ENCODE peak calls at places on chromosomes 4 and X, in four cellular contexts. D is heart left ventricle, U is left ventricle myocardium inferior, I is ovary. T is an unnamed sample.

GRCh38 chrX:130539721-130540321 is 138.0 kb downstream of the RBMX2 start:
- DNase-seq in D (peak; percentile 50), U (peak; percentile 18), I (peak; percentile 17), T (peak; percentile 27)

GRCh38 chr4:128462104-128462783 is 174.6 kb upstream of the PGRMC2 start:
- DNase-seq in D (no peak), U (no peak), I (no peak), T (no peak)

GRCh38 chr4:30610361-30610760 is 109.8 kb upstream of the PCDH7 start:
- DNase-seq in D (no peak), U (no peak), I (no peak), T (no peak)

GRCh38 chr4:18695733-18696527 is 674.4 kb upstream of the LCORL start:
- DNase-seq in D (no peak), U (no peak), I (no peak), T (no peak)

GRCh38 chr4:24321151-24321550 is 263.2 kb downstream of the DHX15 start:
- DNase-seq in D (no peak), U (no peak), I (no peak), T (no peak)

GRCh38 chrX:9466115-9466495 is 1.2 kb downstream of the TBL1X start:
- DNase-seq in D (peak; percentile 57), U (peak; percentile 42), I (peak; percentile 48), T (peak; percentile 16)

GRCh38 chr4:135186002-135186401 is 984.4 kb upstream of the PABPC4L start:
- DNase-seq in D (no peak), U (no peak), I (no peak), T (no peak)

GRCh38 chr4:138178566-138178965 is 63.6 kb downstream of the SLC7A11 start:
- DNase-seq in D (no peak), U (no peak), I (no peak), T (no peak)

GRCh38 chrX:140664939-140665338 is 44.6 kb upstream of the LINC00632 start:
- DNase-seq in D (no peak), U (no peak), I (no peak), T (no peak)

GRCh38 chrX:114905251-114905650 is 112.2 kb downstream of the IL13RA2 start:
- DNase-seq in D (no peak), U (no peak), I (no peak), T (no peak)

GRCh38 chrX:20066968-20067708 is 49.6 kb downstream of the MAP7D2 start:
- DNase-seq in D (no peak), U (no peak), I (no peak), T (no peak)

GRCh38 chrX:65596270-65596669 is 61.7 kb upstream of the LAS1L start:
- DNase-seq in D (no peak), U (no peak), I (no peak), T (no peak)

GRCh38 chr4:161555689-161556660 is 607.8 kb downstream of the FSTL5 start:
- DNase-seq in D (no peak), U (no peak), I (no peak), T (no peak)

GRCh38 chrX:71622347-71623104 is 4.2 kb upstream of the CXCR3 start:
- DNase-seq in D (peak; percentile 85), U (peak; percentile 77), I (peak; percentile 73), T (peak; percentile 47)

GRCh38 chr4:154314248-154314647 is 177.4 kb downstream of the DCHS2 start:
- DNase-seq in D (no peak), U (no peak), I (no peak), T (peak; percentile 27)

GRCh38 chr4:183360161-183360919 is 38.1 kb upstream of the CLDN24 start:
- DNase-seq in D (no peak), U (no peak), I (no peak), T (no peak)

GRCh38 chr4:26857278-26858034 is 3.2 kb upstream of the STIM2 start:
- DNase-seq in D (peak; percentile 94), U (peak; percentile 91), I (peak; percentile 92), T (peak; percentile 71)

GRCh38 chr4:26692014-26692726 is 108.3 kb downstream of the TBC1D19 start:
- DNase-seq in D (no peak), U (no peak), I (no peak), T (no peak)

GRCh38 chr4:110042540-110043517 is 130.1 kb downstream of the EGF start:
- DNase-seq in D (no peak), U (no peak), I (no peak), T (no peak)

GRCh38 chr4:25103423-25103822 is 56.8 kb downstream of the SEPSECS start:
- DNase-seq in D (peak; percentile 64), U (peak; percentile 60), I (peak; percentile 59), T (no peak)

GRCh38 chrX:109889289-109890006 is 113.5 kb upstream of the TMEM164 start:
- DNase-seq in D (no peak), U (no peak), I (no peak), T (no peak)

GRCh38 chrX:51053741-51054140 is 143.2 kb downstream of the BMP15 start:
- DNase-seq in D (no peak), U (no peak), I (no peak), T (no peak)

GRCh38 chrX:51047950-51048349 is 137.4 kb downstream of the BMP15 start:
- DNase-seq in D (no peak), U (no peak), I (no peak), T (no peak)
- TF ChIP-seq CTCF in D (no peak), U (no peak), I (no peak), T (no peak)

DNA sequence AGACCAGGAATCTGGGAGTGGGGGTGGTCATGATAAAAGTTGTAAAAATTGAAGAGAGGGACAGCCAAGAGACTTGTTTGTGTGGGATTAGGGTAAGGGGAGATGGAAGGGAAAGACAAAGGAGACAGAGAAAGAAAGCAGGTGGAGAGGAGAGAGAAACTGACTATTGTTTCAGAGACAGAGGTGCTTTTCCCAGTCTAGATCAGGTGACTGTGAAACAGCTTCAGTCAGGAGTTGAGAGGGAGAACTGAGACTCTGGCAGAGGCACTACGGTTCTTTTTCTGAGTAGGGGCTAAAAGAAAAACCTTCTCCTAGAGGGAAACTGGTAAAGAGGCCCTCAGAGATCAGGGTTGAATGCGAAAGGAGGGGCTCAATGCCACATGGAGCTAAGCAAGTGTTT is 106.4 kb downstream of the KDR start:
- DNase-seq in D (no peak), U (no peak), I (no peak), T (no peak)
- H3K4me1 ChIP-seq in D (no peaks in the 10 kb centered on the region), U (no peaks in the 10 kb centered on the region), I (no peaks in the 10 kb centered on the region), T (no peaks in the 10 kb centered on the region)

DNA sequence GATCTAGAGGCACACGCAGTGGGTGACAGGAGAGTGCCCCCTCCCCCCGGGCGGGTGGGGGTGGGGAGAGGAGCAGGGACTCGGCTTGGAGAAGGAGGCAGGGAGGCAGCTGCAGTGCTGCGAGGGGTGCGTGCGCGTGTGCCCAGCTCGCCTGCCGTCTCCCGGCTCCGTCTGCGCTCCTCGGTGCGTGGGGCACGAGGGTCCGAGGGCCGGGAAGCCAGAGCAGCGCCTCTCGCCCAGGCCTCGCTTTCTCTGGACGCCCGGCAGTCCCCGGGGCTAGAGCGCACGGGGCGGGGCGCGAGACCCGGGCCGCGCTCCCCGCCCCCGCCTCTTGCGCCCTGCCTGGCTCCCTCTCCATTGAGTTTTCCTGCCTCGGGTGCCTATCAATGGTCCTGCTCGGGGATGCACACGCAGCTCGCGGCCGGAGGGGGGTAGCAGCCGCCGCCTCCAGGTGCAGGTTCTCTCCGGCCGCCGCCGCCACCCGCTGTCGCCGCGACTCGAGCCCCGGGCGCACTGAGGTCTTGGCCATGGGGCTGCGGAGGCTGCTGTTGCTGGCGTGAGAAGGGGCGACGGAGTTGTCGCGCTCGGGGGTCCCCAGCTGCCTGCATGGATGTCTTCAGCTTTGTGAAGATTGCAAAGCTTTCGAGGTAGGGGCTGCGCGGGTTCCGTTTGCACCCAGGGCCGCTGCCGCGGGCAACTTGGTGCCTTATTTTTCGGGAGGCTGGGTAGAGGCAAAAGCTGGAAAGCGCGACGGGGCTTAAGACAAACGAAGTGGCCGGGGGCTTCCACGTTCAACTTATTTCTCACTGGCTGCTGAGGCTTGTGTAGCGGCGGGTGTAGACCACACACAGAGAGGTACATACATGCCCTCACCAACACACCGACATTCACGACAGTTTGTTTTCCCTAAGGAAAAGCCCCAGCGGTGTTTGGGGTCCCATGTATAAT is at the start of gene FRMPD4:
- DNase-seq in D (peak; percentile 23), U (no peak), I (no peak), T (no peak)
- TF ChIP-seq CTCF in D (peak; percentile 33), U (peak; percentile 36), I (no peak), T (no peak)

GRCh38 chrX:72705814-72706213 is 8.3 kb downstream of the PHKA1 start:
- DNase-seq in D (no peak), U (no peak), I (no peak), T (no peak)

DNA sequence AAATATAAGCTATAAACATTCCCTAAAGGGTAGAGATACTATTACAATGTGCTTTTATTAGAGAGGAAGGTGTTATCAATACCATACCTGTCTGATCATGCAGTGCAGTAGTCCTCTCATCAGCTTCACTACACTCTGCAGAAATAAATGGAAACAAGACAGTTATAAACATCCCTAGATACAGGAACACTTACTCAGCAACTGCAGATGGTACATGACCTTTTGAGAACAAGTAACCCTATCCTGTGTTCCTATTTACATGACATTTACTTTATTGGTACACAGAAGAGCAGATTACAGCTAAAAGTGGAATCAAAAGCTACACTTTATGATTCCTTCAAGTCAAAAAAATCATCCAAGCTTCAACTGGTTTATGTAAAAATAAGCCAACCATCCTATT is 9.0 kb downstream of the PHKA1 start:
- DNase-seq in D (no peak), U (no peak), I (no peak), T (no peak)
- H3K4me1 ChIP-seq in D (no peaks in the 10 kb centered on the region), U (no peaks in the 10 kb centered on the region), I (no peaks in the 10 kb centered on the region), T (no peaks in the 10 kb centered on the region)

DNA sequence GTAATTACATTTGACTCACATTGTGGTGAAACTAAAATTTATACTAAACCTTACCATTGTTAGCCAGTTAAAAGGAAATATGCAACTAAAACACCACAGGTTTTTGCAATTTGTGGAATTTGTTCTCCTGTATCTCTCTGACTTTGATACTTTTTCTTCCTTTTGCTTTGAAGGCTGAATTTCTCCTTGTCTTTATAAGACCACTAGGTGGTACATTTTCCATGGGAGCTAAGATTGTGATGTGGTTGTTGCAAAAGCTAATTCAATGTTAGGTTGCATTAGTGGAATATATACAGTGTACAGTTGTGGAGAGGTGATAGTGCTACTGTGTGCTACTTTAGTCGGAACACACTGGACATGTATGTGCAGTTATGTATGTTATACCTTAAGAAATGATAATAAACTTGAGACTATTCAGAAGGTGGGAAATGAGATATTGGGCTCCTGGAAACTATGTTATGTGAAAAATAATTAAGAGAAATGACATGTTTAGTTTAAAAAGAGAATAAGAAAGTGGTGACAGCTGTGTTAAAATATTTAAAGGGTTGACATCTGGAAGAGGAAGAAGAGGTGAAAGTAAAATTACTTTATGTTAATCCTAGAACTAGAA is 70.3 kb downstream of the ARL9 start:
- DNase-seq in D (no peak), U (no peak), I (no peak), T (no peak)
- TF ChIP-seq CTCF in D (peak; percentile 56), U (peak; percentile 67), I (no peak), T (peak; percentile 30)